ENCODE peak calls at places on chromosomes 13 and 19, in six cellular contexts. W, C, V, I, T and Y are unnamed samples.

GRCh38 chr13:39765801-39766463 is 110.5 kb downstream of the COG6 start:
- DNase-seq in W (no peak), T (no peak), I (no peak), C (no peak), V (no peak), Y (no peak)

GRCh38 chr19:45483033-45483432 is 13.8 kb downstream of the RTN2 start:
- DNase-seq in W (no peak), T (no peak), C (no peak), I (no peak), V (no peak), Y (no peak)

GRCh38 chr13:96822900-96823299 is 171.4 kb downstream of the OXGR1 start:
- DNase-seq in W (no peak), T (no peak), V (peak; percentile 4), I (no peak), C (no peak), Y (no peak)

GRCh38 chr13:101942535-101943157 is 459.2 kb downstream of the FGF14 start:
- DNase-seq in V (no peak), I (no peak), W (no peak), T (no peak), C (no peak), Y (no peak)

GRCh38 chr19:8611890-8612806 is 1.6 kb upstream of the ADAMTS10 start:
- DNase-seq in I (peak; percentile 89), T (peak; percentile 84), C (peak; percentile 66), V (peak; percentile 80), W (no peak), Y (no peak)

GRCh38 chr13:31517599-31517998 is 221.7 kb upstream of the RXFP2 start:
- DNase-seq in W (no peak), T (no peak), V (no peak), I (no peak), C (no peak), Y (no peak)

GRCh38 chr13:113776231-113777125 is 17.5 kb downstream of the TMEM255B start:
- DNase-seq in V (no peak), I (no peak), C (no peak), W (no peak), T (no peak), Y (no peak)

GRCh38 chr19:39126593-39127187 is 1.1 kb downstream of the PAK4 start:
- DNase-seq in T (no peak), V (peak; percentile 100), C (no peak), I (no peak), W (no peak), Y (no peak)

GRCh38 chr13:29917573-29918091 is 67.2 kb upstream of the UBL3 start:
- DNase-seq in C (peak; percentile 48), V (no peak), W (no peak), I (no peak), T (no peak), Y (no peak)

GRCh38 chr13:50910483-50910805 is 853 bp downstream of the RNASEH2B start:
- DNase-seq in V (peak; percentile 25), C (peak; percentile 42), I (no peak), T (no peak), W (no peak), Y (no peak)

GRCh38 chr13:98443329-98443728 is 133.6 kb downstream of the STK24 start:
- DNase-seq in I (no peak), W (no peak), C (peak; percentile 92), V (no peak), T (no peak), Y (no peak)

GRCh38 chr19:34232566-34233481 is 21.5 kb upstream of the GARRE1 start:
- DNase-seq in I (peak; percentile 81), W (no peak), V (peak; percentile 62), C (peak; percentile 96), T (no peak), Y (no peak)

GRCh38 chr13:99215466-99215865 is 14.8 kb downstream of the UBAC2 start:
- DNase-seq in C (no peak), T (no peak), W (no peak), I (peak; percentile 56), V (no peak), Y (no peak)

GRCh38 chr19:35868823-35869326 is 501 bp downstream of the APLP1 start:
- DNase-seq in T (no peak), I (no peak), C (no peak), W (no peak), V (no peak), Y (no peak)

GRCh38 chr19:8578642-8579265 is 1.5 kb upstream of the MYO1F start:
- DNase-seq in C (peak; percentile 53), I (peak; percentile 86), W (no peak), T (peak; percentile 91), V (peak; percentile 66), Y (no peak)

GRCh38 chr13:21849323-21849722 is 178.4 kb downstream of the FGF9 start:
- DNase-seq in T (no peak), W (no peak), I (no peak), V (no peak), C (peak; percentile 43), Y (no peak)

GRCh38 chr19:289651-290538 is 1.3 kb downstream of the PLPP2 start:
- DNase-seq in I (peak; percentile 49), V (peak; percentile 83), T (no peak), W (no peak), C (peak; percentile 25), Y (no peak)

GRCh38 chr13:65866138-65866537 is 1364.0 kb downstream of the PCDH9 start:
- DNase-seq in C (no peak), I (no peak), V (no peak), T (no peak), W (no peak), Y (no peak)

GRCh38 chr13:29923554-29924481 is 73.4 kb upstream of the UBL3 start:
- DNase-seq in W (peak; percentile 83), V (peak; percentile 87), T (no peak), C (peak; percentile 99), I (peak; percentile 76), Y (no peak)

GRCh38 chr13:73767191-73767741 is 366.9 kb downstream of the KLF12 start:
- DNase-seq in C (peak; percentile 70), T (no peak), I (no peak), W (no peak), V (no peak), Y (no peak)

GRCh38 chr13:73767747-73768315 is 366.4 kb downstream of the KLF12 start:
- DNase-seq in V (no peak), I (no peak), T (no peak), W (no peak), C (no peak), Y (no peak)

GRCh38 chr13:73765651-73766384 is 368.4 kb downstream of the KLF12 start:
- DNase-seq in T (no peak), I (peak; percentile 92), V (no peak), W (no peak), C (peak; percentile 58), Y (no peak)
- H3K4me1 ChIP-seq in T (peaks cover 23% of the 10 kb centered on the region), I (peaks cover 32% of the 10 kb centered on the region), V (no peaks in the 10 kb centered on the region), W (peaks cover 19% of the 10 kb centered on the region), C (peaks cover 8% of the 10 kb centered on the region), Y (peaks cover 30% of the 10 kb centered on the region)

GRCh38 chr19:14005381-14006084 is 587 bp downstream of the RFX1 start:
- DNase-seq in T (peak; percentile 98), I (peak; percentile 96), C (peak; percentile 75), V (peak; percentile 33), W (peak; percentile 97), Y (peak; percentile 53)

GRCh38 chr19:14003279-14004051 is 2.7 kb downstream of the RFX1 start:
- DNase-seq in I (peak; percentile 36), W (no peak), T (no peak), C (no peak), V (no peak), Y (no peak)

GRCh38 chr19:14006085-14006765 is at the start of gene RFX1:
- DNase-seq in T (peak; percentile 100), C (peak; percentile 100), I (peak; percentile 100), V (peak; percentile 80), W (peak; percentile 100), Y (peak; percentile 98)

GRCh38 chr19:14004619-14005380 is 1.3 kb downstream of the RFX1 start:
- DNase-seq in W (no peak), I (peak; percentile 79), C (no peak), T (no peak), V (no peak), Y (no peak)

DNA sequence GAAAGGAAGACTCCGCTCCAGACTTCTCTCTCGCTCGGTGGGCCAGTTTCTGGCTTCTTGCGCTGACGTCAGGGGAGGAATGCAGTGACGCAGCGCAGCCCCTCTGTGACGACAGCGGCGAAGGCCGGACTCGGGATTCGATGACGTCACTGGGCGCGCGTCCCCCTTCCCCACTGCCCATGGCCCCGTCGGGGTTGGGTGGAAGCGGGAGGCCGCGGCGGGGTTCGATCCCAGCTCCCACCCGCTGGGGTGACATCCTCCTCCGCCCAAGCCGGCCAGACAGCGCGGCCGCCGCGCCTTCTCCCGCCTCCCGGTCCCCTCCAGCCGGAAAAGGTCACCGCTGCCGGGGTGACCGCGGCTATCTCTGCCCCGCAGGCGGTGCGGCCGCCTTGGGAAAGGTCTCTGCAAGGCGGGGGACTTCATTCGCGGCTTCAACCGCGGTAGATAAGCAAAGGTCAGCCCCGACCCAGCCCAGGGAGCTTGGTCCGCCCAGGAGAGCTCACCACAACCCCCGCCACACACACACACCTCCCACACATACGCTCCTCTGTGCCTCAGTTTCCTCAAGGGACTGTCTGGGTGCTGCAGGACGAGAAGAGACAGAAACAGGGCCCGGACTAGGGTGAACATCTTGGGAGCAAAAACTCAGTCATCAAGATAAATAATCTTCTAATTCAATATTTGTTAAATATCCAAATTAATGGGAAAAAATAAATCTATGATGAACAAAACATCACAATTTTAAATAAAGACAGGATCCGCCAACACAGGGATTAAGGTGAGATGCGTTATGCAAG is 844 bp upstream of the RFX1 start:
- DNase-seq in I (peak; percentile 93), C (no peak), V (peak; percentile 36), W (peak; percentile 96), T (peak; percentile 95), Y (no peak)
- TF ChIP-seq POLR2A in I (no peak), C (peak; percentile 73), V (no peak), W (no peak), T (peak; percentile 83), Y (no peak)

DNA sequence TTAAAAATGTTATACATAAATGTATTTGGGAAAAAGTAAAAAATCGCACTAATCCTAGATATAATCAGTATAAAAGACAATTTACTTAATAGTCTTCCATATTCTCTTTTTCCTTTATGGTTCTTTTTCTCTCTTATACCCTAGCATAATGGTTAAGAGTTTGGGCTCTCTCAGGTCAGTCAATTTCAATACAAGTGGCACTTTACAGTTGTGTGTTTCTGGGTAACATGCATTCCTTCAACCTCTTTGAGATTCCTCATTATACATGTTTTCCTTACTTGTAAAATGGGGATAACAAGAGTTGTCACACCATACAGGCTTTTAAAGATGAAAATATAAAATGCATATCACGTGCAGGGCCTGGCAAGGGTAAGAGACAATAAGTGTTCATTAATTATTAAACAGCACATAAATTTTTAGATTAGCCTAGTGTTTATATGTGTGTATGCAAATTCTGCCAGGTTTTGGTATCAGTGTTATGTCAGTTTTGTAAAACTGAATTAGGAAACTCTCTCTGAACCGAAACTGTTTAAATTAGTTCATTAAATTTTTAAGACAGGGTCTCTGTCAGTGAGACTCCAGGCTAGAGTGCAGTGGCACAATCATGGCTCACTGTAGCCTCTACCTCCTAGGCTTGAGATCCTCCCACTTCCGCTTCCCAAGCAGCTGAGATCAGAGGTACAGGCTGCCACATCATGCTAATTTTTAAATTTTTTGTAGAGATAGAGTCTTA is 49.8 kb downstream of the ELF1 start:
- DNase-seq in V (no peak), W (no peak), I (no peak), T (no peak), C (no peak), Y (no peak)
- H3K4me1 ChIP-seq in V (peaks cover 30% of the 10 kb centered on the region), W (peaks cover 77% of the 10 kb centered on the region), I (peaks cover 61% of the 10 kb centered on the region), T (peaks cover 82% of the 10 kb centered on the region), C (peaks cover 3% of the 10 kb centered on the region), Y (peaks cover 100% of the 10 kb centered on the region)

GRCh38 chr13:46235259-46235658 is 23.5 kb downstream of the LRRC63 start:
- DNase-seq in C (no peak), V (no peak), T (no peak), W (no peak), I (no peak), Y (no peak)

GRCh38 chr13:46229251-46229650 is 17.5 kb downstream of the LRRC63 start:
- DNase-seq in T (no peak), C (no peak), W (no peak), I (no peak), V (no peak), Y (no peak)

GRCh38 chr13:46232281-46232680 is 20.6 kb downstream of the LRRC63 start:
- DNase-seq in C (peak; percentile 1), V (no peak), W (no peak), T (no peak), I (no peak), Y (no peak)
- TF ChIP-seq POLR2A in C (no peak), V (no peak), W (no peak), T (no peak), I (no peak), Y (no peak)